ENCODE peak calls at places on chromosomes 4 and X, in four cellular contexts. C, A, G and M are unnamed samples.

GRCh38 chr4:112840061-112840460 is 203.1 kb downstream of the LARP7 start:
- DNase-seq in C (peak; percentile 7), A (peak; percentile 45), G (no peak), M (no peak)

GRCh38 chr4:118327554-118328241 is 25.1 kb downstream of the PRSS12 start:
- DNase-seq in C (peak; percentile 59), A (peak; percentile 12), G (no peak), M (no peak)

GRCh38 chrX:99468993-99469392 is 941.1 kb downstream of the PCDH19 start:
- DNase-seq in C (no peak), A (no peak), G (no peak), M (no peak)

GRCh38 chrX:370244-370962 is 16.3 kb downstream of the PPP2R3B start:
- DNase-seq in C (no peak), A (no peak), G (no peak), M (no peak)

GRCh38 chrX:10597871-10598270 is 22.5 kb downstream of the MID1 start:
- DNase-seq in C (peak; percentile 32), A (peak; percentile 34), G (no peak), M (no peak)

GRCh38 chr4:143699331-143700059 is 980 bp downstream of the FREM3 start:
- DNase-seq in C (no peak), A (no peak), G (no peak), M (no peak)

GRCh38 chrX:129642641-129643040 is 12.1 kb downstream of the APLN start:
- DNase-seq in C (no peak), A (no peak), G (no peak), M (no peak)

GRCh38 chr4:100555791-100556190 is 38.0 kb upstream of the EMCN start:
- DNase-seq in C (no peak), A (no peak), G (no peak), M (no peak)

GRCh38 chr4:41718907-41719306 is 29.6 kb downstream of the PHOX2B start:
- DNase-seq in C (peak; percentile 81), A (no peak), G (no peak), M (no peak)

GRCh38 chr4:102429553-102429952 is 71.6 kb upstream of the NFKB1 start:
- DNase-seq in C (peak; percentile 75), A (peak; percentile 69), G (no peak), M (peak; percentile 68)

GRCh38 chr4:28354874-28355273 is 1494.2 kb downstream of the STIM2 start:
- DNase-seq in C (no peak), A (no peak), G (no peak), M (no peak)

GRCh38 chr4:46648088-46648744 is 258.3 kb upstream of the GABRA2 start:
- DNase-seq in C (peak; percentile 64), A (no peak), G (no peak), M (no peak)

GRCh38 chr4:124589827-124590226 is 122.7 kb downstream of the ANKRD50 start:
- DNase-seq in C (no peak), A (no peak), G (no peak), M (no peak)

GRCh38 chr4:107863850-107864371 is 39.2 kb downstream of the SGMS2 start:
- DNase-seq in C (peak; percentile 51), A (peak; percentile 74), G (no peak), M (peak; percentile 71)

GRCh38 chr4:113840850-113841249 is 79.3 kb upstream of the CAMK2D start:
- DNase-seq in C (peak; percentile 54), A (no peak), G (no peak), M (no peak)

GRCh38 chrX:10697552-10697951 is 77.2 kb upstream of the MID1 start:
- DNase-seq in C (no peak), A (no peak), G (no peak), M (no peak)

GRCh38 chr4:171846232-171846631 is 33.0 kb downstream of the GALNTL6 start:
- DNase-seq in C (no peak), A (peak; percentile 74), G (no peak), M (no peak)

GRCh38 chr4:152398060-152398459 is 137.8 kb downstream of the FBXW7 start:
- DNase-seq in C (peak; percentile 29), A (no peak), G (no peak), M (no peak)

GRCh38 chr4:94534401-94535312 is 82.9 kb downstream of the PDLIM5 start:
- DNase-seq in C (no peak), A (no peak), G (no peak), M (no peak)

GRCh38 chrX:134661295-134661694 is 3.0 kb upstream of the PLAC1 start:
- DNase-seq in C (no peak), A (no peak), G (no peak), M (no peak)

GRCh38 chr4:152448806-152449205 is 87.1 kb downstream of the FBXW7 start:
- DNase-seq in C (no peak), A (no peak), G (no peak), M (no peak)

GRCh38 chrX:50081282-50081955 is 119.4 kb downstream of the AKAP4 start:
- DNase-seq in C (peak; percentile 13), A (peak; percentile 5), G (peak; percentile 69), M (no peak)

GRCh38 chrX:11210397-11210796 is 82.8 kb upstream of the AMELX start:
- DNase-seq in C (no peak), A (no peak), G (no peak), M (no peak)

GRCh38 chr4:8651661-8652180 is 59.2 kb downstream of the CPZ start:
- DNase-seq in C (no peak), A (no peak), G (peak; percentile 56), M (peak; percentile 42)

GRCh38 chr4:155400893-155401292 is 24.1 kb upstream of the MAP9 start:
- DNase-seq in C (no peak), A (no peak), G (no peak), M (no peak)

GRCh38 chr4:7236847-7237246 is 44.5 kb downstream of the SORCS2 start:
- DNase-seq in C (peak; percentile 20), A (no peak), G (no peak), M (no peak)

GRCh38 chr4:102606261-102606660 is 105.1 kb downstream of the NFKB1 start:
- DNase-seq in C (no peak), A (no peak), G (no peak), M (no peak)

GRCh38 chr4:153042757-153043156 is 106.6 kb downstream of the FHDC1 start:
- DNase-seq in C (no peak), A (no peak), G (no peak), M (no peak)

DNA sequence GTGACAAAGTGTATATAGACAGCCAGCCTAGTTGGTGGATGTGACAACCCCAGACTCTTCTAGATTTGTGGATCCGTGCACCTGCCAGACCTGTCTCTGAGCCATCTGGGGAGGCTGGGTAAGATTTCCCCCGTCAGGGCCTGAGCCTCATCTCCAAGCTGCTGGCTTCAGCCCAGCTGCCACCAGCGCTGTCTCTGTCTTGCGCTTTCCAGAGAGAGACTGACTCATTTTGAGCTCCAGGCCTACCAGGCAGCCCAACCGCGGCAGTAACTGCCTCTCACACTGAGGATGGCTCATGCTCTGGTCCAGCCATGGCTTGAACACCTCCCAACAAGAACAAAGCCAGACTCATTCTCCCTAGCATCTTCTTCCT is 26.4 kb downstream of the NOP14 start:
- DNase-seq in C (peak; percentile 58), A (peak; percentile 83), G (peak; percentile 60), M (peak; percentile 85)
- H3K27ac ChIP-seq in C (no peak overlapping the region), A (peak overlapping the region; percentile 85), G (no peak overlapping the region), M (peak overlapping the region; percentile 96)

DNA sequence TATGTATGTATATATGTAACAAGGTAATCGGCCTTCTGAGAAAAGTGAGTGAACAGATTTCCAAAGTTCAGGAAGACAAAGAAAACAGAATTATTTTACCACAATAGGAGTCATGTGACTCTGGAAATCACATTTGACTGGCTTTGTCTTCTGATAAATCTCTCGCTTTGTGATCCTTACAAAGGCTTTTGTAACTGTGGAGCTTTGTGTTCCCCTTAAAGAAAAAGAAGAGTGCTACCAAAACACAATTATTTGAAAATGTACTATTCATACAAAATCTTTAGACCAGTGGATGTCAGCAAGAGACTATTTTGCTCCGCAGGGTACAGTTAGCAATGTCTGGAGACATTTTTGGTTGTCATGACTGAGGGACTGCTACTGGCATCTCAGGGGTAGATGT is 238.8 kb downstream of the LDB2 start:
- DNase-seq in C (no peak), A (no peak), G (no peak), M (no peak)
- H3K27ac ChIP-seq in C (no peak overlapping the region), A (no peak overlapping the region), G (no peak overlapping the region), M (no peak overlapping the region)

GRCh38 chrX:107683931-107684330 is 55.6 kb downstream of the PRPS1 start:
- DNase-seq in C (no peak), A (no peak), G (no peak), M (no peak)
- H3K27ac ChIP-seq in C (no peak overlapping the region), A (no peak overlapping the region), G (peak overlapping the region; percentile 76), M (peak overlapping the region; percentile 69)

GRCh38 chr4:123438031-123438430 is 41.4 kb downstream of the SPRY1 start:
- DNase-seq in C (no peak), A (no peak), G (no peak), M (no peak)

GRCh38 chr4:123435246-123436113 is 38.9 kb downstream of the SPRY1 start:
- DNase-seq in C (no peak), A (no peak), G (no peak), M (no peak)

GRCh38 chr4:123430031-123430430 is 33.4 kb downstream of the SPRY1 start:
- DNase-seq in C (no peak), A (no peak), G (no peak), M (no peak)

GRCh38 chr4:123433976-123434375 is 37.4 kb downstream of the SPRY1 start:
- DNase-seq in C (no peak), A (no peak), G (no peak), M (no peak)

GRCh38 chr4:123433573-123433972 is 37.0 kb downstream of the SPRY1 start:
- DNase-seq in C (no peak), A (no peak), G (no peak), M (no peak)
- H3K27ac ChIP-seq in C (no peak overlapping the region), A (no peak overlapping the region), G (no peak overlapping the region), M (no peak overlapping the region)